ENCODE peak calls at places on chromosomes 4 and X, in seven cellular contexts. N is cardiac muscle cell, Y is spleen, I is H9, G is GM06990, A is fibroblast of mammary gland, P is body of pancreas. Z is an unnamed sample.
A peak's percentile ranks its signal among the peaks of the same experiment; 100 is the strongest.

GRCh38 chr4:1331591-1332353 is 15.2 kb upstream of the UVSSA start:
- DNase-seq in Y (peak; percentile 69), N (no peak), P (no peak), G (no peak), I (no peak), A (no peak), Z (no peak)

GRCh38 chr4:102869569-102870227 is 906 bp downstream of the CISD2 start:
- DNase-seq in I (no peak), A (no peak), N (no peak), G (no peak), Y (no peak), P (no peak), Z (no peak)

GRCh38 chrX:65744965-65745364 is 77.5 kb downstream of the MSN start:
- DNase-seq in G (no peak), Y (no peak), I (no peak), N (no peak), P (no peak), A (peak; percentile 35), Z (no peak)

GRCh38 chr4:91795947-91796346 is 507.8 kb upstream of the GRID2 start:
- DNase-seq in Y (no peak), G (no peak), N (no peak), I (no peak), A (no peak), P (no peak), Z (no peak)

GRCh38 chrX:39840141-39841126 is 257.3 kb downstream of the BCOR start:
- DNase-seq in I (no peak), Y (no peak), G (no peak), P (no peak), N (no peak), A (no peak), Z (no peak)

GRCh38 chr4:37528161-37528560 is 158.0 kb downstream of the RELL1 start:
- DNase-seq in A (no peak), N (no peak), G (no peak), Y (no peak), I (no peak), P (peak; percentile 43), Z (no peak)

GRCh38 chrX:74061879-74062278 is 242.1 kb upstream of the ZCCHC13 start:
- DNase-seq in P (no peak), I (no peak), A (no peak), G (no peak), Y (no peak), N (no peak), Z (no peak)

GRCh38 chr4:173211838-173212237 is 43.2 kb downstream of the GALNT7 start:
- DNase-seq in P (no peak), G (no peak), Y (no peak), A (peak; percentile 66), I (no peak), N (peak; percentile 20), Z (no peak)

GRCh38 chr4:75841641-75842520 is 60.4 kb downstream of the PPEF2 start:
- DNase-seq in P (no peak), G (no peak), N (peak; percentile 24), I (no peak), Y (no peak), A (no peak), Z (no peak)

DNA sequence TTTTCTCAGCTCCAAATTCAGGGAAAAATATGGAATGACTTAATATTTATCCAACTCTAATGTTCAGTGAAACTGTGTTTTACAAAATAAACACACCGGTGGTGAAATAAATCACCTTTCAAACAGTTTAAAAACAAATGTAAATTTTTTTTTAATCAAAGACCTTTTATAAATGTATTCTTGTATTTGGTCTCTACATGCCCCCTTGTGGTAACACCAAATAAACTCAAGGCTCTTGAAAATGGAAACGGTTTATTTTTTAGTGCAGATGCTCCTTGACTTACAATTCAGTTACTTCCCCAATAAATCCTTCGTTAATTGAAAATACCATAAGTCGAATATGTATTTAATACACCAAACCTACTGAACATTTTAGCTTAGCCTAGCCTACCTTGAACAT is 45.9 kb upstream of the ITM2A start:
- DNase-seq in P (no peak), I (no peak), G (no peak), Y (no peak), N (peak; percentile 14), A (peak; percentile 38), Z (peak; percentile 15)
- TF ChIP-seq CTCF in P (peak; percentile 15), I (peak; percentile 64), G (peak; percentile 38), Y (peak; percentile 35), N (peak; percentile 41), A (peak; percentile 38), Z (peak; percentile 16)

DNA sequence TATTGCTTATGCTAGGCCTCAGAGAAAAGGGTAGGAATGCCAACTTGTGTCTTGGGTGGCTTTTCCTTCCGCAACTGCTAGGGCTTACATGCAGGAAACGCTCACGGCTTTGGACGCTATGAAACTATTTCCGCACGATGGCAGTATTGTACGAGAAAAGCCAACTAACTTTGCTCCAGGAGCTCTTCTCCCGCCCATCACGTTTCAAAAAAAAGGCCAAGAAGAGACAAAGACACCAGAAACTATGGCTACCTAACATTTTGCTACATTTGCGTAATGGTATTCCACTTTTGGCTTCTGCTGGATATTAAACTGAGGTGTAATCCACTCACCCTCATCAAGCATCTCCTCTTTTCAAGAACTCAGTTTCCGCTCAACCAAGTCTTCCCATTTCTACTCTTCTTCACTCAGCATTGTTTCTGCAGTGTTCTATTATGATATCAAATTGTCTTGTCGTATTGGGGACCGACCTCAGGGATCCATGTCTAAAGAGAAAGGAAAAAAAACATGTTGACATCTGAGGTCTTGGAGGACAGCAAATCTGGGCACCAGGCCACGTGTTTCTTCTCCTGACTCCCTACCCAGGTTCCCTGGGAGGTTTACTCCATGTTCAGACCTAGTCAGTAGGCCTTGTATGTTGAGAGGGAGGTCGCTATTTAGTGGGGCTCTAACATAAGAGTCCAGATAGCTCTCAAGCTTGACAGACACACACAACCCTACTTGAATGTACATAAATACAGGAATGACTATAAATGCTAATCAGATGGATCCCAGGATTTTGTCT is 239.4 kb upstream of the STK26 start:
- DNase-seq in G (peak; percentile 48), A (peak; percentile 91), N (no peak), P (no peak), I (no peak), Y (no peak), Z (no peak)
- TF ChIP-seq CTCF in G (peak; percentile 47), A (peak; percentile 49), N (no peak), P (no peak), I (no peak), Y (no peak), Z (peak; percentile 32)

GRCh38 chr4:157509286-157509685 is 288.8 kb downstream of the GRIA2 start:
- DNase-seq in G (no peak), I (no peak), A (no peak), N (no peak), P (no peak), Y (no peak), Z (no peak)

GRCh38 chr4:157514711-157515110 is 294.2 kb downstream of the GRIA2 start:
- DNase-seq in P (no peak), I (peak; percentile 74), N (peak; percentile 27), A (no peak), G (no peak), Y (no peak), Z (no peak)
- TF ChIP-seq CTCF in P (peak; percentile 41), I (peak; percentile 82), N (peak; percentile 8), A (peak; percentile 5), G (peak; percentile 30), Y (no peak), Z (no peak)

DNA sequence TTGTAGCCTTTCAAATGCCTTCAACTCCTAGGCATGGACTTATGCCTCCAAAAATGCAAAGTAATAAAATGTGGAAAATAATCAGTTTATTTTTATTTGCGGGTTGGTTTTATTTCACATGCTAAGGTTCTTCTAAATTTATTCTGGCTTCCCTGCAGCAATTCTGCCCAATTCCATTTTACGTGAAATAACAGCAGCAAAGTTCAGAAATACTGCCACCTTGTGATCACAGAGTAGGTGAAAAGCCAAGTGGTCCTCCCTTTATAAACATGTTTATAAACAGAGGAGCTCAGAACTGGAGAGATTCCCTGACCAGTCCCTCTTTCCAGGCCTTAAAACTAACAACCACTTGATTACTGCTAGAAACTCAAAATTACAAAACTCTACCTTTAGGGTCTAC is 14.7 kb upstream of the DCHS2 start:
- DNase-seq in Y (no peak), A (peak; percentile 53), I (no peak), G (no peak), N (peak; percentile 59), P (no peak), Z (no peak)
- TF ChIP-seq CTCF in Y (peak; percentile 61), A (peak; percentile 50), I (peak; percentile 70), G (peak; percentile 55), N (peak; percentile 52), P (peak; percentile 31), Z (peak; percentile 43)

GRCh38 chr4:142293536-142293935 is 552.6 kb downstream of the INPP4B start:
- DNase-seq in I (no peak), N (no peak), P (no peak), A (no peak), Y (no peak), G (no peak), Z (no peak)

DNA sequence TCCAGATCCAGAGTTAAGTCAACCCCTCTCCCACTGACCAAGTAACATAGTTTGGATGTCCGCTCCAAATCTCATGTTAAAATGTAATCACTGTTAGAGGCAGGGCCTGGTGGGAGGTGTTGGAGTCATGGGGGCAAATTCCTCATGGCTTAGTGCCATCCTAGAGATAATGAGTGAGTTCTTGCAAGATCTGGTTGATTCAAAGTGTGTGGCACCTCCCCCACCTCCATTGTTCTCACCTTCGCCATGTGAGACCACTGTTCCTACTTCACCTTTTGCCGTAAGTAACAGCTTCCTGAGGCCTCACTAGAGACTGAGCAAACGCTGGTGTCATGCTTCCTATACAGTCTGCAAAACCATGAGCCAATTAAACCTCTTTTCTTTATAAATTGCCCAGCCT is 548.8 kb downstream of the INPP4B start:
- DNase-seq in I (no peak), P (no peak), Y (no peak), N (no peak), G (no peak), A (no peak), Z (no peak)
- TF ChIP-seq CTCF in I (no peak), P (no peak), Y (no peak), N (no peak), G (no peak), A (no peak), Z (no peak)